ENCODE peak calls at places on chromosomes 2 and 18, in five cellular contexts. N is A549, K is HepG2, O is K562, Y is GM12878. R is an unnamed sample.

GRCh38 chr2:73987109-73987947 is 2.6 kb downstream of the TET3 start:
- DNase-seq in K (no peak), O (no peak), N (no peak), Y (no peak), R (peak)

GRCh38 chr18:3664563-3665178 is 214.7 kb downstream of the TGIF1 start:
- DNase-seq in O (peak), K (peak), Y (no peak), N (peak), R (no peak)

GRCh38 chr2:61471905-61472805 is 1.3 kb upstream of the USP34 start:
- DNase-seq in Y (no peak), N (peak), O (peak), K (peak), R (peak)

GRCh38 chr18:26454616-26455015 is 93.7 kb downstream of the KCTD1 start:
- DNase-seq in N (no peak), K (no peak), O (no peak), Y (no peak), R (no peak)

GRCh38 chr2:39403311-39403710 is 33.8 kb downstream of the MAP4K3 start:
- DNase-seq in Y (no peak), O (no peak), N (no peak), K (no peak), R (peak)

GRCh38 chr2:127104881-127105655 is 1.9 kb downstream of the BIN1 start:
- DNase-seq in O (no peak), N (no peak), Y (no peak), K (no peak), R (no peak)

GRCh38 chr2:191202881-191203397 is 42.3 kb upstream of the MYO1B start:
- DNase-seq in Y (no peak), K (no peak), O (no peak), N (no peak), R (peak)

GRCh38 chr18:76380791-76381405 is 114.1 kb downstream of the ZNF516 start:
- DNase-seq in Y (no peak), N (peak), K (no peak), O (peak), R (no peak)

GRCh38 chr2:238338710-238339394 is 18.5 kb downstream of the TRAF3IP1 start:
- DNase-seq in N (no peak), O (peak), Y (no peak), K (no peak), R (no peak)

GRCh38 chr2:225022188-225022587 is 20.1 kb downstream of the DOCK10 start:
- DNase-seq in Y (no peak), K (no peak), N (no peak), O (no peak), R (no peak)

GRCh38 chr2:149236413-149236812 is 94.0 kb upstream of the LYPD6 start:
- DNase-seq in K (no peak), N (no peak), Y (no peak), O (no peak), R (no peak)

GRCh38 chr2:1607971-1608688 is 136.2 kb downstream of the PXDN start:
- DNase-seq in K (no peak), N (no peak), O (no peak), Y (no peak), R (peak)

GRCh38 chr2:144835634-144836351 is 315.9 kb upstream of the ZEB2 start:
- DNase-seq in N (peak), K (no peak), O (no peak), Y (no peak), R (peak)

GRCh38 chr2:129923265-129924141 is 56.0 kb upstream of the RAB6C start:
- DNase-seq in Y (no peak), N (peak), K (peak), O (peak), R (peak)

GRCh38 chr2:195317533-195317932 is 339.5 kb upstream of the SLC39A10 start:
- DNase-seq in K (no peak), Y (no peak), O (no peak), N (no peak), R (no peak)

GRCh38 chr2:195319112-195319460 is 337.9 kb upstream of the SLC39A10 start:
- DNase-seq in O (no peak), Y (no peak), N (peak), K (no peak), R (peak)

GRCh38 chr2:195318440-195319111 is 338.4 kb upstream of the SLC39A10 start:
- DNase-seq in Y (no peak), N (peak), K (peak), O (peak), R (peak)

GRCh38 chr2:195313976-195314375 is 343.1 kb upstream of the SLC39A10 start:
- DNase-seq in K (no peak), N (no peak), O (no peak), Y (no peak), R (no peak)

GRCh38 chr2:195316485-195316884 is 340.5 kb upstream of the SLC39A10 start:
- DNase-seq in O (no peak), Y (no peak), N (no peak), K (no peak), R (peak)
- H3K4me2 ChIP-seq in O (no peak), Y (no peak), N (no peak), K (no peak), R (no peak)

GRCh38 chr2:150983498-150983897 is 278.2 kb downstream of the RBM43 start:
- DNase-seq in O (no peak), N (no peak), K (no peak), Y (no peak), R (no peak)
- TF ChIP-seq BHLHE40 in O (no peak), N (no peak), K (no peak), Y (no peak), R (no peak)

DNA sequence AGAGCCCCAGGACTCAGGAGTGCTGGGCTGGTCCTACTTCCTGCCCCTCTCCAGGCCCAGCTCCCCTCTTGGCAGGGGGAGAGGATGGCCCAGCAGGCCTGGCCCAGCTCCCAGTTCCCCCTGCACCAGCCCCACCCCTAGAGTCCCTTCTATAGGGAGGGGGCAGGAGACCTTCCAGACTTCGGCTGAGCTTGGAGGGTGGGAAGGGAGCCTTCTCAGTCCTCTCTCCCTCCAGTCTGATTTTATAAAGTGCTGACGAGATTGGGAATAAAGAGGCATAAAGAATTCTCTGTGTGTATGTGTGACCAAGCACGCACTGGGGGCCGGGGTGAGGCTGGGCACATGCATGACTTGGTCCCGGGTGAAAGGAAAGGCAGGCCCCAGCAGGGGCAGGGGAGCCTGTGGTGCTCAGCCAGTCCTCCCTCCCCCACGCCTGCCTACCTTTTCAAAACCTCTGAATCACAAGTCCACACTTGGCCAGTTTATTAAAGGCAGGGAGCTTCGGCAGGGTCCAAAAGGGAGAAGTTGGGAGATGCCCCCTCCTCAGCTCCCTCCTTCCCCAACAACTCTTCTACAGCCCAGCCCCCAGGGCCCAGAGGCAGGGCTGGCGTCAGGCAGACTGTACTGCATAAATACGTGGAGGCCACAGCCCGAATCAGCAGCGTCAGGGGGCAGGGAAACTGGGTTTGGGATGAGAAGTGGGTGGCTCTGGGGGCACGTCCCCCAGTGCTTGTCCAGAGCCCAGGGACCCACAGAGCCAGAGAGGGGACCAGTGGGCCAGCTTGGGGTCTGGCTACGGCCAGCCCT is 4.9 kb downstream of the CHPF start:
- DNase-seq in N (no peak), O (no peak), Y (no peak), K (no peak), R (peak)
- H3K4me2 ChIP-seq in N (no peak), O (no peak), Y (no peak), K (peak), R (no peak)

GRCh38 chr18:10431680-10432079 is 22.8 kb upstream of the APCDD1 start:
- DNase-seq in O (no peak), K (no peak), Y (no peak), N (no peak), R (no peak)

GRCh38 chr18:10430696-10431095 is 23.7 kb upstream of the APCDD1 start:
- DNase-seq in K (no peak), Y (no peak), N (no peak), O (no peak), R (no peak)

GRCh38 chr18:10437837-10438236 is 16.6 kb upstream of the APCDD1 start:
- DNase-seq in Y (no peak), K (no peak), O (peak), N (peak), R (no peak)

GRCh38 chr18:10436160-10436559 is 18.3 kb upstream of the APCDD1 start:
- DNase-seq in O (no peak), K (no peak), Y (no peak), N (no peak), R (no peak)

GRCh38 chr18:10432781-10433180 is 21.7 kb upstream of the APCDD1 start:
- DNase-seq in N (no peak), K (no peak), Y (no peak), O (no peak), R (no peak)
- TF ChIP-seq BHLHE40 in N (no peak), K (no peak), Y (no peak), O (no peak), R (no peak)

R was measured in IMR-90.